ENCODE peak calls at places on chromosomes 5 and 9, in eight cellular contexts. S is mucosa of descending colon; A is K562; Z is GM23338; W is MM.1S; N is heart right ventricle; U is cardiac muscle cell; K is CD4-positive, CD25-positive, alpha-beta regulatory T cell. B is an unnamed sample. For H3K4me1, the result is how much of the 10 kb centered on the place peaks cover.

GRCh38 chr5:167770461-167770860 is 521.0 kb upstream of the WWC1 start:
- DNase-seq in S (no peak), A (no peak), Z (no peak), W (no peak), N (no peak), U (peak), K (no peak), B (no peak)

GRCh38 chr9:109253637-109254284 is 67.1 kb downstream of the EPB41L4B start:
- DNase-seq in S (no peak), A (no peak), Z (no peak), W (no peak), N (no peak), U (peak), K (no peak), B (no peak)

GRCh38 chr5:137737349-137738256 is 1.7 kb upstream of the KLHL3 start:
- DNase-seq in S (no peak), A (no peak), Z (no peak), W (no peak), N (peak), U (peak), K (no peak), B (no peak)

GRCh38 chr5:35856186-35857003 is at the start of gene IL7R:
- DNase-seq in S (no peak), A (no peak), Z (no peak), W (no peak), N (no peak), U (peak), K (no peak), B (no peak)

GRCh38 chr5:79578876-79579275 is 33.4 kb upstream of the TENT2 start:
- DNase-seq in S (no peak), A (no peak), Z (no peak), W (no peak), N (no peak), U (no peak), K (no peak), B (peak)

GRCh38 chr5:18375637-18376036 is 741.4 kb downstream of the TAF11L14 start:
- DNase-seq in S (no peak), A (no peak), Z (no peak), W (no peak), N (no peak), U (no peak), K (no peak), B (no peak)

GRCh38 chr9:96327694-96328352 is 25.8 kb upstream of the HSD17B3 start:
- DNase-seq in S (no peak), A (peak), Z (peak), W (peak), N (no peak), U (peak), K (peak), B (peak)

GRCh38 chr5:141547488-141547887 is 58.6 kb downstream of the PCDHGC5 start:
- DNase-seq in S (no peak), A (no peak), Z (peak), W (no peak), N (no peak), U (peak), K (no peak), B (no peak)

GRCh38 chr5:54727874-54728273 is 210.3 kb downstream of the SNX18 start:
- DNase-seq in S (no peak), A (no peak), Z (no peak), W (no peak), N (no peak), U (no peak), K (no peak), B (no peak)

GRCh38 chr5:100694100-100694499 is 158.9 kb downstream of the FAM174A start:
- DNase-seq in S (no peak), A (no peak), Z (no peak), W (no peak), N (no peak), U (no peak), K (no peak), B (no peak)

GRCh38 chr9:12760758-12761157 is 14.1 kb upstream of the LURAP1L start:
- DNase-seq in S (no peak), A (no peak), Z (no peak), W (no peak), N (no peak), U (no peak), K (no peak), B (no peak)

GRCh38 chr9:137370865-137371520 is 52.0 kb downstream of the EXD3 start:
- DNase-seq in S (no peak), A (no peak), Z (peak), W (no peak), N (no peak), U (peak), K (no peak), B (no peak)

GRCh38 chr5:146130440-146131045 is 25.2 kb upstream of the PLAC8L1 start:
- DNase-seq in S (no peak), A (no peak), Z (peak), W (peak), N (no peak), U (peak), K (no peak), B (no peak)

GRCh38 chr5:172939561-172939960 is 19.7 kb upstream of the RPL26L1 start:
- DNase-seq in S (peak), A (no peak), Z (peak), W (no peak), N (no peak), U (no peak), K (no peak), B (no peak)

GRCh38 chr5:177023247-177023703 is 779 bp downstream of the ZNF346 start:
- DNase-seq in S (no peak), A (peak), Z (peak), W (no peak), N (no peak), U (peak), K (no peak), B (peak)

GRCh38 chr9:123419721-123420559 is 63.9 kb downstream of the CRB2 start:
- DNase-seq in S (peak), A (no peak), Z (no peak), W (no peak), N (no peak), U (no peak), K (no peak), B (no peak)

GRCh38 chr5:155870636-155871035 is 456.3 kb upstream of the SGCD start:
- DNase-seq in S (no peak), A (no peak), Z (no peak), W (no peak), N (no peak), U (no peak), K (no peak), B (no peak)

GRCh38 chr5:123487298-123487697 is 24.7 kb upstream of the CSNK1G3 start:
- DNase-seq in S (no peak), A (no peak), Z (no peak), W (no peak), N (no peak), U (peak), K (no peak), B (no peak)

GRCh38 chr9:114487607-114488300 is 17.5 kb downstream of the WHRN start:
- DNase-seq in S (peak), A (peak), Z (peak), W (peak), N (no peak), U (peak), K (peak), B (peak)

GRCh38 chr9:137025120-137025966 is 2.7 kb downstream of the ABCA2 start:
- DNase-seq in S (no peak), A (no peak), Z (no peak), W (peak), N (no peak), U (no peak), K (no peak), B (no peak)

GRCh38 chr5:103891151-103891550 is 328.6 kb upstream of the NUDT12 start:
- DNase-seq in S (no peak), A (no peak), Z (no peak), W (no peak), N (no peak), U (no peak), K (no peak), B (no peak)

GRCh38 chr5:3740546-3741371 is 145.1 kb downstream of the IRX1 start:
- DNase-seq in S (no peak), A (no peak), Z (no peak), W (no peak), N (no peak), U (no peak), K (no peak), B (no peak)

GRCh38 chr9:86521322-86521721 is 167.1 kb upstream of the TUT7 start:
- DNase-seq in S (no peak), A (no peak), Z (no peak), W (no peak), N (no peak), U (no peak), K (no peak), B (no peak)

GRCh38 chr9:86516564-86516963 is 162.4 kb upstream of the TUT7 start:
- DNase-seq in S (no peak), A (no peak), Z (no peak), W (no peak), N (no peak), U (no peak), K (no peak), B (no peak)

GRCh38 chr9:86517475-86517874 is 163.3 kb upstream of the TUT7 start:
- DNase-seq in S (no peak), A (no peak), Z (no peak), W (no peak), N (no peak), U (no peak), K (no peak), B (no peak)

GRCh38 chr9:86521936-86522335 is 167.7 kb upstream of the TUT7 start:
- DNase-seq in S (no peak), A (no peak), Z (no peak), W (no peak), N (no peak), U (peak), K (no peak), B (no peak)

GRCh38 chr9:86519216-86519615 is 165.0 kb upstream of the TUT7 start:
- DNase-seq in S (no peak), A (no peak), Z (no peak), W (no peak), N (no peak), U (no peak), K (no peak), B (no peak)
- H3K4me1 ChIP-seq in S (under half), A (under half), Z (under half), W (under half), N (under half), U (under half), K (under half), B (under half)

GRCh38 chr9:35832814-35833213 is 3.8 kb downstream of the TMEM8B start:
- DNase-seq in S (no peak), A (no peak), Z (no peak), W (no peak), N (no peak), U (no peak), K (no peak), B (no peak)
- H3K4me1 ChIP-seq in S (under half), A (under half), Z (under half), W (under half), N (under half), U (under half), K (under half), B (under half)

DNA sequence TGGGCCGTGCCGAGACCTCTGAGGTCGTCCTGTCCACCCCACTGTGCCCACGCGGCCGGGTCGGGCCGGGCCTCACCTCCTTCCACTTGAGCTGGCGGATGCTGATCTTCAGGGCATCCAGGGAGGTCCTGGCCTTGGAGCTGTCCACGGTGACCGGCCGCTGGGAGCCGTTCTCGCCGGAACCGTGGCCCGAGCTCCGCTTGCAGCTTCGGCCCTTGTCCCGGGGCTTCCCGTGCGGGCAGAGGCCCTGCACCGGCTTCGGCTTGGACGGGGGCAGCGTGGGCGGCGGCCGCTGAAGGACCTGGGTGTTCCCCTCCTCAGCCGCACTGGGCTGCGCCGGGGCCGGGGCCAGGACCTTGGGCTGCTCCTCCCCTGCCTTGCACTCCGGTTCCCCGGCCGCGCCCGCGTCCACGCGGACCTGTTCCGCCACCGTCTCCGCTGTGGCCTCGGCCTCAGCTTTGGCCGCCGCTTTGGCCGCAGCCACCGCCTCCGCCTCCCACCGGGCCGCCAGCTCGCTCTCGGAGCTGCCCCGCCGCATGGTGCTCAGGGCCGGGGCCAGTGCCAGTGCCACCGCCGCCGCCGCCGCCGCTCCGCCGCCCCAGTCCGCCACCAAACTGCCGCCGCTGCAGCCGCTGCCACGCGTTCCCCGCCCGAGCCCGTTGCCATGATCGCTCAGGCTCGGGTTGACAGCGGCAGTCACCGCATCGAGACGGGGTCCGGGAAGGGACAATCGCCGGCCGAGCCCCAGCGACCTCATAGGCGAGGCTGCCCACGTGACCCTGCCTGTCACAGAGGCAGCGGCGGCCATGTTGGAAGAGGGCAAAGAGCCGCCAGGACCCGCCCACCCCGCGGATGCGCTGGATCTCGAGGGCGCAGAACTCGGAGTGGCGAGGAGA is at the start of gene TTLL11:
- DNase-seq in S (peak), A (peak), Z (peak), W (peak), N (peak), U (peak), K (peak), B (peak)
- H3K4me1 ChIP-seq in S (under half), A (under half), Z (under half), W (under half), N (under half), U (under half), K (under half), B (under half)

GRCh38 chr5:159057426-159057825 is 42.3 kb downstream of the EBF1 start:
- DNase-seq in S (no peak), A (no peak), Z (no peak), W (no peak), N (no peak), U (no peak), K (no peak), B (no peak)
- H3K4me1 ChIP-seq in S (under half), A (under half), Z (under half), W (under half), N (under half), U (under half), K (under half), B (under half)

B was measured in Caco-2.